ENCODE peak calls at places on chromosomes 13 and 19, in nine cellular contexts. R is activated B cell treated with CpG ODN at 0.5 μM for 24 hours, S is astrocyte of the spinal cord, F is HAP-1, Z is M059J, B is adrenal gland, A is frontal cortex, G is RWPE1, Q is neural crest cell. K is an unnamed sample.

GRCh38 chr19:51263808-51264207 is 12.9 kb downstream of the SIGLECL1 start:
- DNase-seq in S (no peak), Z (no peak), Q (no peak), A (no peak), F (no peak), G (no peak), B (no peak), R (no peak), K (no peak)

GRCh38 chr19:35716985-35717664 is 678 bp upstream of the KMT2B start:
- DNase-seq in B (peak), R (peak), Q (peak), S (peak), G (peak), F (peak), A (peak), Z (peak), K (peak)

GRCh38 chr13:66780814-66781213 is 449.3 kb downstream of the PCDH9 start:
- DNase-seq in A (no peak), F (no peak), G (peak), Z (no peak), B (no peak), Q (no peak), S (peak), R (no peak), K (peak)

GRCh38 chr19:10389863-10390262 is 9.5 kb upstream of the TYK2 start:
- DNase-seq in G (no peak), Q (no peak), R (no peak), Z (no peak), B (no peak), A (no peak), S (no peak), F (peak), K (no peak)

GRCh38 chr19:13681509-13681908 is 82.8 kb upstream of the MRI1 start:
- DNase-seq in A (no peak), G (no peak), Z (no peak), R (no peak), B (no peak), F (no peak), S (no peak), Q (no peak), K (no peak)

GRCh38 chr19:3670796-3671679 is 29.2 kb downstream of the PIP5K1C start:
- DNase-seq in A (peak), R (no peak), Z (no peak), F (no peak), B (peak), S (peak), Q (no peak), G (no peak), K (no peak)

GRCh38 chr13:23365652-23366051 is 67.8 kb downstream of the SACS start:
- DNase-seq in A (no peak), Z (no peak), R (no peak), Q (no peak), B (no peak), F (no peak), S (no peak), G (no peak), K (no peak)

GRCh38 chr19:15357906-15358305 is 21.7 kb downstream of the AKAP8 start:
- DNase-seq in F (no peak), G (no peak), Z (no peak), B (no peak), A (no peak), R (no peak), Q (no peak), S (no peak), K (no peak)

GRCh38 chr13:85665286-85665685 is 133.9 kb downstream of the SLITRK6 start:
- DNase-seq in F (no peak), Q (no peak), G (no peak), R (no peak), Z (peak), A (no peak), S (peak), B (no peak), K (peak)

GRCh38 chr19:34351382-34351802 is 13.6 kb upstream of the GPI start:
- DNase-seq in A (no peak), R (no peak), Q (no peak), Z (peak), G (no peak), S (no peak), B (no peak), F (no peak), K (no peak)

GRCh38 chr19:10965398-10965797 is 4.6 kb downstream of the SMARCA4 start:
- DNase-seq in S (no peak), R (no peak), Z (no peak), A (no peak), G (no peak), B (no peak), F (no peak), Q (no peak), K (no peak)

K was measured in MCF 10A.